ENCODE peak calls at places on chromosomes 16 and 17, in six cellular contexts. S is type B pancreatic cell, J is body of pancreas, B is mucosa of descending colon, I is OCI-LY7, F is endothelial cell of umbilical vein. Z is an unnamed sample.

GRCh38 chr16:85733839-85734170 is 17.1 kb downstream of the C16orf74 start:
- DNase-seq in S (no peak), J (no peak), F (peak), I (no peak), B (no peak), Z (peak)

GRCh38 chr16:86927699-86928098 is 349.4 kb downstream of the FOXL1 start:
- DNase-seq in S (no peak), J (no peak), F (no peak), I (no peak), B (no peak), Z (no peak)

GRCh38 chr16:54066451-54067056 is 220.0 kb downstream of the IRX3 start:
- DNase-seq in J (peak), B (no peak), I (no peak), S (no peak), F (peak), Z (no peak)

GRCh38 chr17:55496094-55496881 is 15.0 kb downstream of the SMIM36 start:
- DNase-seq in F (no peak), B (no peak), J (peak), I (no peak), S (no peak), Z (no peak)

GRCh38 chr16:12535535-12536411 is 267.9 kb downstream of the CPPED1 start:
- DNase-seq in S (no peak), B (no peak), I (no peak), F (no peak), J (no peak), Z (peak)

GRCh38 chr17:19414396-19415280 is 3.6 kb downstream of the RNF112 start:
- DNase-seq in I (no peak), F (no peak), J (no peak), S (no peak), B (no peak), Z (no peak)

GRCh38 chr17:81166033-81166472 is at the start of gene AATK:
- DNase-seq in J (no peak), F (no peak), I (no peak), B (no peak), S (no peak), Z (no peak)

GRCh38 chr16:1311738-1312458 is 2.5 kb downstream of the UBE2I start:
- DNase-seq in I (no peak), F (no peak), B (no peak), S (no peak), J (no peak), Z (no peak)

GRCh38 chr16:30535106-30535776 is 583 bp upstream of the ZNF747 start:
- DNase-seq in B (no peak), J (no peak), S (no peak), F (no peak), I (peak), Z (no peak)

GRCh38 chr17:40190197-40191021 is 13.1 kb downstream of the RAPGEFL1 start:
- DNase-seq in S (no peak), J (no peak), I (peak), B (no peak), F (peak), Z (peak)
- TF ChIP-seq CTCF in S (peak), J (no peak), I (peak), B (no peak), F (peak), Z (peak)

GRCh38 chr17:33375086-33375485 is 82.0 kb upstream of the ASIC2 start:
- DNase-seq in J (no peak), B (no peak), F (no peak), I (no peak), S (no peak), Z (no peak)

GRCh38 chr17:33373209-33373608 is 80.1 kb upstream of the ASIC2 start:
- DNase-seq in I (no peak), S (no peak), B (no peak), J (no peak), F (no peak), Z (no peak)

GRCh38 chr17:33375783-33376182 is 82.7 kb upstream of the ASIC2 start:
- DNase-seq in J (no peak), F (no peak), I (no peak), B (no peak), S (no peak), Z (no peak)

GRCh38 chr17:33381201-33381600 is 88.1 kb upstream of the ASIC2 start:
- DNase-seq in F (no peak), S (no peak), B (no peak), J (no peak), I (no peak), Z (peak)

DNA sequence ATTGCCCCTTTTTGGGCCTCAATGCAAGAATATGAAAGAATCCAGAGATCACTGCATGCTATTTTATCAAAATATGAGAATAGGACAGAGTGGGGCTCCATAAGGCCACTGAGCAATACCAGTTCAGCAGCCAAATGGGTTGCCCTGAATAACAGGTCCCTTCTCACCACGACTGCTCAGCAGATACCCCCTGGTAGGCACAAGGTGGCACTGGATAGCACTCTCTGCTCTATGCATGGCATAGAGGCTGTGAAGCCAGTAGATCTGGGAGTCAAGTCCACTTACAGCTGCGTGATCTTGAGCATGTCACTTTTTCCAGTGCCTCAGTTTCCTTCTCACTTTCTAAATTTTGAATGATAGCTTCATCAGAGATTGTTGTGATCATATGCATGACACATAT is 84.7 kb upstream of the ASIC2 start:
- DNase-seq in I (no peak), F (no peak), S (no peak), B (no peak), J (no peak), Z (no peak)
- TF ChIP-seq CTCF in I (no peak), F (no peak), S (no peak), B (no peak), J (no peak), Z (no peak)

DNA sequence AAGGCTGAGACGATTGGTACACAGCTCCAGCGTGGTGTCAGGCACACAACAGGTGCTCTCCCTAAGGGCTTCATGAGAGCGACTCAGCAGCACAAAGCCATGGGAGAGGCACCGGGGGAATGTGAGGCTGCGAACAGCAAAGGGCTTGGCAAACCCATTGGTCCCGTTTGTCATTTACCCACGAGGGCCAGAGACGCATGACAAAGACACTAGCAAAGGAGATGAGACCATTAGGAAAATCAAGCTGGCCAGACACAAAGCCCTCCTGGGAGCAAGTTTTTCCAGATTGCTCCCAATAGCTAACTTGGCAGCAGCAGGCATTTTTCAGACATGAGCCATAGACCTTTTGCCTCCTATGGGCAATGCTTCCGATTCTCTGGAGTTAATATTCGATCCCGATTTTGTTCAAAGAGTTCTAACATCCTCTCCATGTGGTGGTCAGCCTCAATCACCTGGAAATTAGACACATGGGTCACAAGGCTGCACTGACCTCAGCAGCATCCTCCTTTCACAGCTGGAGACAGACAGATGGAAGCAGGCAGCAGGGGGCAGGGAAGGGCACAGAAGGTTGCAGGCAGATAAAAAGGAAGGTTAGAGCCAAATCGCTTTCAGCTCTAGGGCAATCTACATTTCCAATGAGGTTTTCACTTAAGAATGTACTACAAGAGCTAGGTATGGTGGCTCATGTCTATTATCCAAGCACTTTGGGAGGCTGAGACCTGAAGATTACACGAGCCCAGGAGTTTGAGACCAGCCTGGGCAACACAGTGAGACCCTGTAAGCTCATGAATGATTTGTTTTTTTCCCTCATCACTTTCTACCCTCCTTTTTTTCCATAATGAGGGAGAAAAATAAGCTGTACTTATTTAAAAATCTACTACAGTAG is 38.1 kb downstream of the TK2 start:
- DNase-seq in B (no peak), I (peak), J (peak), F (peak), S (no peak), Z (no peak)
- TF ChIP-seq CTCF in B (no peak), I (peak), J (no peak), F (no peak), S (no peak), Z (no peak)

GRCh38 chr16:59342669-59343068 is 608.6 kb upstream of the GOT2 start:
- DNase-seq in I (no peak), S (no peak), B (no peak), F (no peak), J (no peak), Z (no peak)

GRCh38 chr16:59339871-59340270 is 605.8 kb upstream of the GOT2 start:
- DNase-seq in F (no peak), S (no peak), B (no peak), I (no peak), J (no peak), Z (no peak)

DNA sequence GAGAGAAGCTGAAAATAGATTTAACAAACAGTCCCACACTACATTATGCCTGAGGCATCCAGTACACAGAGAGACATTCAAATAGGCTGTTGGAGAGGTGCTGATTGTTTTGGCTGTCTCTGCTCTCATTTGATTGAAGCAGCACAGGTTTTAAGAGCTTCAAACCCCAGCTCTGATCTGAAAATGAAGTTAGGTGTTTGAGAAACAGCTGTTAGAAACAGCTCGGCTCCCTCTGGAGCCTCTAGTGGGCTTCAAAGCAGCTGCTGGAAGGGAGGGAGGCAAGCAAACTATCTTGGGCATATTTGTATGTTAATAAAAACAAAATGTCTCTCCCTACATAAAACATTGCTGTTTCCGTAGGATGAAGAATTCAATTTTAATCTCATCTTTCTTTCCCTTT is 607.3 kb upstream of the GOT2 start:
- DNase-seq in F (no peak), B (no peak), S (no peak), J (no peak), I (no peak), Z (no peak)
- TF ChIP-seq CTCF in F (peak), B (no peak), S (peak), J (no peak), I (no peak), Z (no peak)

GRCh38 chr16:56870271-56870888 is 5.4 kb downstream of the SLC12A3 start:
- DNase-seq in B (no peak), J (no peak), S (no peak), F (no peak), I (no peak), Z (no peak)

GRCh38 chr16:56868175-56868574 is 3.2 kb downstream of the SLC12A3 start:
- DNase-seq in B (no peak), S (no peak), F (no peak), I (no peak), J (no peak), Z (no peak)

GRCh38 chr16:56869513-56870270 is 4.7 kb downstream of the SLC12A3 start:
- DNase-seq in I (peak), F (no peak), B (no peak), J (no peak), S (no peak), Z (no peak)

GRCh38 chr16:56872863-56873391 is 7.9 kb downstream of the SLC12A3 start:
- DNase-seq in F (no peak), I (no peak), B (no peak), S (no peak), J (no peak), Z (no peak)

DNA sequence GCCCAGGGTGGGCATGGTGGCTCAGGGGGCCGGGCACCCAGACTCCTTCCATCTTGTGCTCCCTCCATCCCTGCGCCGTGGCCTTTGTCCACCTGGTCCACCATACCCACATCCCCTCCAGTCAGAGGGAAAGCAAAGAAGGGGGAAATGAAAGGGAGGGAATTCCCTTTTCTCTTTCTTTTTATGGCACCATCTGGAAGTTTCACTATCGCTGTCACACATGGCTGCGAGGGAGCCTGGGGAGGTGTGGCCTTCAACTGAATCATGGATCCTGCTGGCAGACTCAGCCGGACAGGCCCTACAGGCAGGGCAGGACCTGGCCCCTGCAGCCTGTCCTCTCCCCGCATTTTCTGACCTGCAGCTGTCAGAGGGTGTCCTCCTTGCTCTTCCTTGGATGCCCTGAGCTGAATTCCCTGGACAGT is 6.2 kb downstream of the SLC12A3 start:
- DNase-seq in F (no peak), S (no peak), I (no peak), J (peak), B (no peak), Z (no peak)
- TF ChIP-seq CTCF in F (no peak), S (no peak), I (no peak), J (no peak), B (no peak), Z (no peak)

GRCh38 chr16:3008749-3009088 is 4.0 kb upstream of the CLDN9 start:
- DNase-seq in B (no peak), S (no peak), I (no peak), F (no peak), J (no peak), Z (no peak)

GRCh38 chr16:3009568-3010390 is 2.9 kb upstream of the CLDN9 start:
- DNase-seq in B (no peak), I (no peak), J (peak), S (peak), F (no peak), Z (peak)

GRCh38 chr16:3007957-3008748 is 4.6 kb upstream of the CLDN9 start:
- DNase-seq in I (peak), J (peak), B (no peak), F (no peak), S (no peak), Z (no peak)

GRCh38 chr16:3012246-3012645 is 477 bp upstream of the CLDN9 start:
- DNase-seq in J (peak), S (no peak), F (no peak), I (no peak), B (no peak), Z (peak)

GRCh38 chr16:3010510-3010909 is 2.2 kb upstream of the CLDN9 start:
- DNase-seq in S (no peak), B (no peak), F (no peak), I (no peak), J (no peak), Z (no peak)
- TF ChIP-seq CTCF in S (no peak), B (no peak), F (no peak), I (no peak), J (no peak), Z (no peak)

GRCh38 chr16:66226762-66227161 is 139.7 kb upstream of the CDH5 start:
- DNase-seq in F (no peak), I (no peak), J (no peak), B (no peak), S (no peak), Z (no peak)
- TF ChIP-seq CTCF in F (no peak), I (no peak), J (no peak), B (no peak), S (no peak), Z (no peak)

GRCh38 chr16:78925071-78925714 is 675.3 kb downstream of the MAF start:
- DNase-seq in F (no peak), I (peak), J (peak), B (no peak), S (no peak), Z (no peak)
- TF ChIP-seq CTCF in F (no peak), I (peak), J (no peak), B (no peak), S (peak), Z (peak)

GRCh38 chr17:42924891-42925290 is 24.3 kb downstream of the G6PC1 start:
- DNase-seq in B (no peak), I (no peak), J (no peak), F (peak), S (no peak), Z (no peak)

GRCh38 chr17:42929497-42929844 is 28.9 kb downstream of the G6PC1 start:
- DNase-seq in J (no peak), I (no peak), F (no peak), S (no peak), B (no peak), Z (no peak)

GRCh38 chr17:42928714-42929496 is 28.3 kb downstream of the G6PC1 start:
- DNase-seq in B (no peak), I (peak), S (no peak), J (peak), F (peak), Z (peak)
- TF ChIP-seq CTCF in B (peak), I (peak), S (peak), J (peak), F (peak), Z (peak)

GRCh38 chr17:82449883-82450356 is 632 bp downstream of the CYBC1 start:
- DNase-seq in J (no peak), B (peak), I (no peak), F (no peak), S (no peak), Z (no peak)

GRCh38 chr17:82446649-82447048 is 3.9 kb downstream of the CYBC1 start:
- DNase-seq in J (no peak), I (no peak), B (no peak), S (no peak), F (no peak), Z (no peak)

GRCh38 chr17:82450357-82451106 is at the start of gene CYBC1:
- DNase-seq in I (peak), B (peak), J (peak), F (peak), S (peak), Z (peak)

GRCh38 chr17:82452162-82452561 is 1.6 kb upstream of the CYBC1 start:
- DNase-seq in I (no peak), F (no peak), S (no peak), J (no peak), B (no peak), Z (no peak)

GRCh38 chr17:82449136-82449882 is 1.2 kb downstream of the CYBC1 start:
- DNase-seq in F (no peak), B (peak), S (no peak), J (no peak), I (peak), Z (no peak)
- TF ChIP-seq CTCF in F (no peak), B (no peak), S (no peak), J (no peak), I (peak), Z (no peak)

Z was measured in nephron progenitor cell.